ENCODE peak calls at places on chromosome 19, in eight cellular contexts. R, Q, C, H, Y, I, K and F are unnamed samples.

GRCh38 chr19:6739884-6740588 is 556 bp downstream of the TRIP10 start:
- DNase-seq in R (no peak), Q (peak), C (no peak), H (peak), Y (peak), I (no peak), K (no peak), F (peak)

GRCh38 chr19:45470147-45471081 is 2.6 kb downstream of the FOSB start:
- DNase-seq in R (no peak), Q (peak), C (no peak), H (peak), Y (peak), I (no peak), K (peak), F (no peak)

GRCh38 chr19:11481777-11482383 is 1.0 kb upstream of the ELAVL3 start:
- DNase-seq in R (peak), Q (peak), C (peak), H (peak), Y (peak), I (peak), K (peak), F (peak)

GRCh38 chr19:10006335-10006708 is 4.0 kb downstream of the COL5A3 start:
- DNase-seq in R (no peak), Q (no peak), C (no peak), H (no peak), Y (no peak), I (no peak), K (no peak), F (no peak)

GRCh38 chr19:3785464-3785937 is 680 bp downstream of the MATK start:
- DNase-seq in R (no peak), Q (no peak), C (peak), H (no peak), Y (no peak), I (no peak), K (no peak), F (peak)

GRCh38 chr19:916645-917322 is 349 bp upstream of the KISS1R start:
- DNase-seq in R (no peak), Q (no peak), C (no peak), H (no peak), Y (peak), I (no peak), K (no peak), F (peak)

GRCh38 chr19:36008336-36008978 is at the start of gene SYNE4:
- DNase-seq in R (peak), Q (peak), C (no peak), H (no peak), Y (peak), I (no peak), K (no peak), F (peak)

GRCh38 chr19:468587-469256 is 7.9 kb upstream of the SHC2 start:
- DNase-seq in R (no peak), Q (no peak), C (no peak), H (no peak), Y (no peak), I (no peak), K (no peak), F (no peak)

GRCh38 chr19:38392707-38393308 is 4.3 kb downstream of the SPRED3 start:
- DNase-seq in R (no peak), Q (no peak), C (no peak), H (peak), Y (peak), I (no peak), K (no peak), F (no peak)

GRCh38 chr19:15251749-15252397 is 19.6 kb upstream of the EPHX3 start:
- DNase-seq in R (no peak), Q (peak), C (no peak), H (peak), Y (peak), I (peak), K (no peak), F (peak)

GRCh38 chr19:6087074-6087506 is 23.2 kb downstream of the RFX2 start:
- DNase-seq in R (peak), Q (peak), C (no peak), H (no peak), Y (peak), I (no peak), K (no peak), F (peak)

GRCh38 chr19:401836-402535 is 7.0 kb downstream of the C2CD4C start:
- DNase-seq in R (no peak), Q (no peak), C (no peak), H (no peak), Y (no peak), I (no peak), K (no peak), F (peak)

GRCh38 chr19:55472463-55472862 is 4.0 kb upstream of the ZNF628 start:
- DNase-seq in R (no peak), Q (no peak), C (no peak), H (peak), Y (no peak), I (no peak), K (no peak), F (no peak)

GRCh38 chr19:48041877-48042580 is 1.9 kb downstream of the CABP5 start:
- DNase-seq in R (no peak), Q (no peak), C (no peak), H (no peak), Y (no peak), I (no peak), K (no peak), F (no peak)

GRCh38 chr19:6100284-6100915 is 9.9 kb downstream of the RFX2 start:
- DNase-seq in R (no peak), Q (no peak), C (no peak), H (no peak), Y (no peak), I (no peak), K (no peak), F (peak)

GRCh38 chr19:13825489-13826475 is 30.5 kb downstream of the ZSWIM4 start:
- DNase-seq in R (no peak), Q (peak), C (no peak), H (peak), Y (peak), I (no peak), K (no peak), F (peak)

GRCh38 chr19:35309481-35310279 is 17.7 kb downstream of the MAG start:
- DNase-seq in R (no peak), Q (no peak), C (no peak), H (no peak), Y (peak), I (no peak), K (no peak), F (peak)

GRCh38 chr19:10137751-10138682 is 18.3 kb upstream of the EIF3G start:
- DNase-seq in R (no peak), Q (no peak), C (no peak), H (no peak), Y (no peak), I (no peak), K (no peak), F (no peak)

GRCh38 chr19:32172761-32173160 is 172.6 kb upstream of the ZNF507 start:
- DNase-seq in R (no peak), Q (no peak), C (no peak), H (no peak), Y (no peak), I (no peak), K (no peak), F (peak)

GRCh38 chr19:41263042-41263849 is 926 bp upstream of the HNRNPUL1 start:
- DNase-seq in R (peak), Q (peak), C (peak), H (peak), Y (peak), I (peak), K (peak), F (peak)

GRCh38 chr19:53254451-53255341 is at the start of gene ZNF677:
- DNase-seq in R (no peak), Q (peak), C (peak), H (peak), Y (peak), I (peak), K (peak), F (peak)

GRCh38 chr19:13859361-13859880 is 17.5 kb upstream of the NANOS3 start:
- DNase-seq in R (no peak), Q (no peak), C (no peak), H (peak), Y (no peak), I (no peak), K (no peak), F (no peak)

GRCh38 chr19:18351544-18351943 is 11.1 kb downstream of the PGPEP1 start:
- DNase-seq in R (no peak), Q (no peak), C (no peak), H (no peak), Y (no peak), I (no peak), K (no peak), F (no peak)

GRCh38 chr19:7535993-7536685 is 622 bp downstream of the PNPLA6 start:
- DNase-seq in R (no peak), Q (no peak), C (no peak), H (no peak), Y (no peak), I (no peak), K (no peak), F (peak)

GRCh38 chr19:53879145-53880037 is 2.6 kb upstream of the PRKCG start:
- DNase-seq in R (no peak), Q (peak), C (peak), H (peak), Y (peak), I (peak), K (no peak), F (peak)

GRCh38 chr19:19471682-19472081 is 43.7 kb downstream of the TSSK6 start:
- DNase-seq in R (no peak), Q (no peak), C (no peak), H (no peak), Y (no peak), I (no peak), K (no peak), F (no peak)

GRCh38 chr19:55600336-55601028 is 394 bp downstream of the ZNF524 start:
- DNase-seq in R (peak), Q (no peak), C (no peak), H (peak), Y (peak), I (no peak), K (no peak), F (peak)

GRCh38 chr19:47381653-47382279 is 32.7 kb downstream of the DHX34 start:
- DNase-seq in R (no peak), Q (no peak), C (peak), H (no peak), Y (no peak), I (no peak), K (no peak), F (no peak)

GRCh38 chr19:844300-844971 is 3.6 kb downstream of the PRTN3 start:
- DNase-seq in R (no peak), Q (no peak), C (no peak), H (no peak), Y (no peak), I (no peak), K (no peak), F (peak)

GRCh38 chr19:42311612-42312160 is 1.4 kb upstream of the TMEM145 start:
- DNase-seq in R (no peak), Q (no peak), C (no peak), H (peak), Y (no peak), I (no peak), K (no peak), F (no peak)

GRCh38 chr19:36265064-36265463 is 50.2 kb downstream of the ZNF146 start:
- DNase-seq in R (no peak), Q (no peak), C (no peak), H (no peak), Y (no peak), I (no peak), K (no peak), F (no peak)

GRCh38 chr19:47541507-47541906 is 26.6 kb upstream of the NAPA start:
- DNase-seq in R (no peak), Q (no peak), C (peak), H (no peak), Y (no peak), I (no peak), K (no peak), F (no peak)

GRCh38 chr19:18183529-18183928 is 9.5 kb upstream of the MPV17L2 start:
- DNase-seq in R (no peak), Q (no peak), C (no peak), H (no peak), Y (no peak), I (no peak), K (no peak), F (no peak)